ENCODE peak calls at places on chromosomes 4 and X, in five cellular contexts. Z is suprapubic skin, K is sigmoid colon, E is SK-N-SH, F is A549. V is an unnamed sample.

GRCh38 chr4:7107166-7107905 is 39.5 kb upstream of the GRPEL1 start:
- DNase-seq in Z (no peak), K (no peak), E (peak), F (no peak), V (no peak)

GRCh38 chr4:11628093-11628725 is 199.5 kb upstream of the HS3ST1 start:
- DNase-seq in Z (no peak), K (no peak), E (no peak), F (no peak), V (no peak)

GRCh38 chr4:70583952-70584834 is 7.9 kb upstream of the AMBN start:
- DNase-seq in Z (no peak), K (no peak), E (no peak), F (no peak), V (no peak)

GRCh38 chrX:69312141-69312670 is 147.0 kb upstream of the PJA1 start:
- DNase-seq in Z (no peak), K (no peak), E (no peak), F (no peak), V (no peak)

GRCh38 chrX:130836447-130836846 is 66.6 kb downstream of the ENOX2 start:
- DNase-seq in Z (no peak), K (no peak), E (no peak), F (no peak), V (no peak)

GRCh38 chr4:110516106-110516922 is 40.4 kb downstream of the ENPEP start:
- DNase-seq in Z (no peak), K (peak), E (peak), F (peak), V (peak)

GRCh38 chr4:105236202-105236916 is 89.7 kb downstream of the TET2 start:
- DNase-seq in Z (no peak), K (no peak), E (no peak), F (no peak), V (no peak)

GRCh38 chrX:1601051-1601767 is 9.8 kb downstream of the AKAP17A start:
- DNase-seq in Z (peak), K (no peak), E (no peak), F (no peak), V (no peak)

DNA sequence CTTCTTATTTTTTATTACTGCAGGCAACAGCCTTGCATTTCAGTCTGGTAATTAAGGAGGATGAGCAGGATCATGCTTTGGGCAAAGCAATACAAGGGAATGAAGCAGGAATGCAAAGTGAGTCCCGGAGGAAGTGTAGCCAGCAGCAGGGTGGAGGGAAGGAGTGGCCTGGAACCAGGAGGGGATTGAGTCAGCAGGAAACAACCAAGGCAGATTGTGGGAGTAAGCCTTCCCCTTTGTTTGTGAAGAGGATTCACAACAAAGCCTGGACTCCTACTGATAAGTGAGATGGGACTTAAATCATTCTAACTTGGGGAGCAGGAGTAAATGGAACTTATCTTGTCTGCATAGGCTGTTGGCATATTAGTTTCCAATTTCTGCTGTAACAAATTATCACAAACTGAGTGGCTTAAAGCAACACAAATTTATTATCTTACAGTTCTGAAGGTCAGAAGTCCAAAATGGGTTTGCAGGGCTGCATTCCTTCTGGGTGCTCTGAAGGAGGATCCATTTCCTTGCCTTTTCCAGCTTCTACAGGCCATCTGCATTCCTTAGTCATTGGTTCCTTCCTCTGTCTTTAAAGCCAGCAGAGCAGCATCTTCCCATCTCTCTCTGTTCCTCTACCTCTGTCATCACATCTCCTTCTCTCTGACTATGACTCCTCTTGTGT is 93.2 kb upstream of the AP1S2 start:
- DNase-seq in Z (no peak), K (no peak), E (no peak), F (no peak), V (no peak)
- TF ChIP-seq EP300 in Z (no peak), K (no peak), E (no peak), F (no peak), V (no peak)

GRCh38 chrX:72465882-72466281 is 106.8 kb downstream of the HDAC8 start:
- DNase-seq in Z (no peak), K (no peak), E (no peak), F (no peak), V (no peak)
- TF ChIP-seq EP300 in Z (no peak), K (no peak), E (no peak), F (no peak), V (no peak)

DNA sequence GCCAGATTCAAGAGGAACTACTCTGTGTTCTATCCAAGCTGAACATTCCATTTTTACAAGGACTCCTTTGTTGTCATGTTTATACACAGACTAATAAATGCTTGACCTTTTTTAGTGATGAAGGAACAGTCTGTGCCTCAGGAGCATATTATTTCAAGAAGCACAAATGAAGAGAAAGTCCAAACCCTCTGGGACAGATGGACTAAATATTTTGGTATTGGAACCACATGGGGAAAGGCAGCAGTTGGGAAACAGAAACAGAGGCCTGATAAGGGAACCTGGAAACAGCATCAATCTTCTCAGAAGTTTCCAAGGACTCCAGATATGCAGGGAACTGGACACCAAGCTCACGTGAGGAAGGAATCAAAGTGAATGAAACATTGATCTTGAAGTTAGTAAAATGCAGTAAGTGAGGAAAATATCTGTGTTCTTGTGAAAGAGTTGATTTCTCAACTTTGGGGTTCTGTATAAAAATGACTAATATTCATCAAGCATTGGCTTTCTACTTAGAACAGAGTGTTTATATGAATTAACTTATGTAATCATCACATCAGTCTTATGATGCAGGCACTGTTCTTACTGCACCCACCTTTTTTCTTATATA is 149.0 kb upstream of the JADE1 start:
- DNase-seq in Z (no peak), K (peak), E (no peak), F (no peak), V (peak)
- TF ChIP-seq EP300 in Z (peak), K (peak), E (no peak), F (no peak), V (peak)

GRCh38 chr4:27088491-27088890 is 227.8 kb downstream of the STIM2 start:
- DNase-seq in Z (no peak), K (no peak), E (no peak), F (no peak), V (no peak)

GRCh38 chr4:27082786-27083185 is 222.1 kb downstream of the STIM2 start:
- DNase-seq in Z (no peak), K (no peak), E (no peak), F (no peak), V (no peak)

GRCh38 chr4:27081675-27082579 is 221.3 kb downstream of the STIM2 start:
- DNase-seq in Z (no peak), K (no peak), E (no peak), F (no peak), V (no peak)

GRCh38 chr4:27087306-27088045 is 226.8 kb downstream of the STIM2 start:
- DNase-seq in Z (no peak), K (no peak), E (no peak), F (no peak), V (no peak)

GRCh38 chr4:27084685-27085356 is 224.2 kb downstream of the STIM2 start:
- DNase-seq in Z (no peak), K (no peak), E (peak), F (peak), V (no peak)
- TF ChIP-seq EP300 in Z (no peak), K (no peak), E (no peak), F (no peak), V (no peak)

DNA sequence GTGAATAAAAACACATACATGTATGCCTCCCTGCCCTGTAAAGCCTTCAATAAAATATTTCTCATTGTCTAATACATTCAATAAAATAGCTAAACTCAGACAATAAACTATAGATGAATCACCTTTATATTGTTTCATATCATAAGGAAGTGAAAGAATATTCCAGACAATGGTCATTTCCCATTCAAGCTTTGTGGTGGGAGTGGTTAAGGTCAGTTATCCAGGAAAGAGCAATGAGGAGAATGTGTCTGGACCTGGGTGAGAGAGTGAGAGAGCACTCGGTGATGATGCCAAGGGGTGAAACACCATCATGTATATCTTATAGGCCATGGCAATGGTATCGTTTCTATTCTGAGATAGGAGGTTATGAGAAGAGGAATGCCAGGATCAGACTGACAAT is 197.8 kb downstream of the PDHA2 start:
- DNase-seq in Z (no peak), K (no peak), E (no peak), F (no peak), V (no peak)
- TF ChIP-seq EP300 in Z (no peak), K (no peak), E (no peak), F (no peak), V (no peak)

DNA sequence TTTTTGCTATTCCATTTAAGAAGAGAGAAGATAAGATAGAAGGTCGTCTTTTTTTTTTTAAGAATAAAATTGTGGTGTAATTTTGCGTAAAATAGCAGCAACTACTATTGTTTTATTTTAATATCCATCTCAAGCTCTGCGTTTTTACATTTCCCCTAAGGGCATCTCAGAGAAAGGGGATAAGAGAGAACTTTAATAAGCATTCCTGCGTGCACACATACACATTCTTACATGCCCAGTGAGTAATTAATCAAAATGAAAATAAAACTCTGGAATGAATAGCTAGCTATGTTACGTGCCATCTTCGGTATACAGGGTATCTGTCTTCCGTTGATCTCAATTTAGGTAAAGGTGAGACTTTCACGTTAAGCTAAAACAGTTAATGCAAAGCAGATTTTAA is 200.3 kb upstream of the TENM3 start:
- DNase-seq in Z (no peak), K (no peak), E (no peak), F (no peak), V (no peak)
- TF ChIP-seq EP300 in Z (no peak), K (no peak), E (no peak), F (no peak), V (no peak)

GRCh38 chr4:163245044-163245443 is 78.4 kb upstream of the NAF1 start:
- DNase-seq in Z (no peak), K (no peak), E (no peak), F (no peak), V (no peak)
- TF ChIP-seq EP300 in Z (no peak), K (no peak), E (no peak), F (no peak), V (no peak)

V was measured in ovary.